ENCODE peak calls at places on chromosomes 4 and X, in eight cellular contexts. One of them, this sample, is unnamed.

GRCh38 chrX:50333308-50333707 is 128.7 kb downstream of the CCNB3 start:
- DNase-seq in upper lobe of right lung: no peak
- DNase-seq in esophagus squamous epithelium: no peak
- DNase-seq in cardiac fibroblast: no peak
- DNase-seq in cardiac muscle cell: no peak
- DNase-seq in fibroblast of mammary gland: no peak
- DNase-seq in foreskin fibroblast: no peak
- DNase-seq in activated B cell treated with CpG ODN at 0.5 μM for 24 hours: no peak
- DNase-seq in this sample: no peak

GRCh38 chr4:6892190-6892908 is 17.3 kb upstream of the TBC1D14 start:
- DNase-seq in upper lobe of right lung: peak; percentile 69
- DNase-seq in esophagus squamous epithelium: no peak
- DNase-seq in cardiac fibroblast: peak; percentile 65
- DNase-seq in cardiac muscle cell: peak; percentile 61
- DNase-seq in fibroblast of mammary gland: peak; percentile 72
- DNase-seq in foreskin fibroblast: no peak
- DNase-seq in activated B cell treated with CpG ODN at 0.5 μM for 24 hours: no peak
- DNase-seq in this sample: peak; percentile 13

GRCh38 chrX:8988456-8988855 is 45.5 kb downstream of the FAM9B start:
- DNase-seq in upper lobe of right lung: no peak
- DNase-seq in esophagus squamous epithelium: no peak
- DNase-seq in cardiac fibroblast: peak; percentile 28
- DNase-seq in cardiac muscle cell: peak; percentile 65
- DNase-seq in fibroblast of mammary gland: peak; percentile 60
- DNase-seq in foreskin fibroblast: peak; percentile 36
- DNase-seq in activated B cell treated with CpG ODN at 0.5 μM for 24 hours: no peak
- DNase-seq in this sample: peak; percentile 88

GRCh38 chr4:65658117-65658516 is 12.2 kb downstream of the EPHA5 start:
- DNase-seq in upper lobe of right lung: no peak
- DNase-seq in esophagus squamous epithelium: no peak
- DNase-seq in cardiac fibroblast: no peak
- DNase-seq in cardiac muscle cell: no peak
- DNase-seq in fibroblast of mammary gland: no peak
- DNase-seq in foreskin fibroblast: no peak
- DNase-seq in activated B cell treated with CpG ODN at 0.5 μM for 24 hours: no peak
- DNase-seq in this sample: no peak

GRCh38 chr4:7103599-7104365 is 35.9 kb upstream of the GRPEL1 start:
- DNase-seq in upper lobe of right lung: peak; percentile 80
- DNase-seq in esophagus squamous epithelium: no peak
- DNase-seq in cardiac fibroblast: no peak
- DNase-seq in cardiac muscle cell: no peak
- DNase-seq in fibroblast of mammary gland: no peak
- DNase-seq in foreskin fibroblast: no peak
- DNase-seq in activated B cell treated with CpG ODN at 0.5 μM for 24 hours: no peak
- DNase-seq in this sample: no peak

GRCh38 chrX:43876680-43877079 is 5.6 kb downstream of the MAOB start:
- DNase-seq in upper lobe of right lung: no peak
- DNase-seq in esophagus squamous epithelium: no peak
- DNase-seq in cardiac fibroblast: no peak
- DNase-seq in cardiac muscle cell: no peak
- DNase-seq in fibroblast of mammary gland: no peak
- DNase-seq in foreskin fibroblast: no peak
- DNase-seq in activated B cell treated with CpG ODN at 0.5 μM for 24 hours: no peak
- DNase-seq in this sample: no peak

GRCh38 chrX:38358274-38358673 is 5.9 kb downstream of the OTC start:
- DNase-seq in upper lobe of right lung: no peak
- DNase-seq in esophagus squamous epithelium: no peak
- DNase-seq in cardiac fibroblast: no peak
- DNase-seq in cardiac muscle cell: peak; percentile 10
- DNase-seq in fibroblast of mammary gland: no peak
- DNase-seq in foreskin fibroblast: no peak
- DNase-seq in activated B cell treated with CpG ODN at 0.5 μM for 24 hours: no peak
- DNase-seq in this sample: no peak

GRCh38 chr4:184348311-184349233 is 125.8 kb downstream of the IRF2 start:
- DNase-seq in upper lobe of right lung: no peak
- DNase-seq in esophagus squamous epithelium: no peak
- DNase-seq in cardiac fibroblast: peak; percentile 24
- DNase-seq in cardiac muscle cell: peak; percentile 94
- DNase-seq in fibroblast of mammary gland: no peak
- DNase-seq in foreskin fibroblast: no peak
- DNase-seq in activated B cell treated with CpG ODN at 0.5 μM for 24 hours: no peak
- DNase-seq in this sample: peak; percentile 69

GRCh38 chrX:133792198-133792953 is 193.0 kb downstream of the GPC3 start:
- DNase-seq in upper lobe of right lung: peak; percentile 66
- DNase-seq in esophagus squamous epithelium: peak; percentile 0
- DNase-seq in cardiac fibroblast: peak; percentile 69
- DNase-seq in cardiac muscle cell: peak; percentile 80
- DNase-seq in fibroblast of mammary gland: peak; percentile 75
- DNase-seq in foreskin fibroblast: peak; percentile 40
- DNase-seq in activated B cell treated with CpG ODN at 0.5 μM for 24 hours: no peak
- DNase-seq in this sample: peak; percentile 68

GRCh38 chr4:136810626-136811025 is 721.7 kb downstream of the PCDH18 start:
- DNase-seq in upper lobe of right lung: no peak
- DNase-seq in esophagus squamous epithelium: no peak
- DNase-seq in cardiac fibroblast: peak; percentile 12
- DNase-seq in cardiac muscle cell: no peak
- DNase-seq in fibroblast of mammary gland: no peak
- DNase-seq in foreskin fibroblast: no peak
- DNase-seq in activated B cell treated with CpG ODN at 0.5 μM for 24 hours: no peak
- DNase-seq in this sample: peak; percentile 30

GRCh38 chr4:71380721-71381120 is 41.9 kb downstream of the SLC4A4 start:
- DNase-seq in upper lobe of right lung: no peak
- DNase-seq in esophagus squamous epithelium: no peak
- DNase-seq in cardiac fibroblast: peak; percentile 38
- DNase-seq in cardiac muscle cell: peak; percentile 62
- DNase-seq in fibroblast of mammary gland: peak; percentile 33
- DNase-seq in foreskin fibroblast: no peak
- DNase-seq in activated B cell treated with CpG ODN at 0.5 μM for 24 hours: no peak
- DNase-seq in this sample: peak; percentile 4

GRCh38 chrX:103550415-103551051 is 31.2 kb upstream of the RAB40A start:
- DNase-seq in upper lobe of right lung: no peak
- DNase-seq in esophagus squamous epithelium: no peak
- DNase-seq in cardiac fibroblast: no peak
- DNase-seq in cardiac muscle cell: peak; percentile 46
- DNase-seq in fibroblast of mammary gland: peak; percentile 37
- DNase-seq in foreskin fibroblast: no peak
- DNase-seq in activated B cell treated with CpG ODN at 0.5 μM for 24 hours: no peak
- DNase-seq in this sample: no peak

GRCh38 chrX:39574178-39574577 is 523.6 kb downstream of the BCOR start:
- DNase-seq in upper lobe of right lung: no peak
- DNase-seq in esophagus squamous epithelium: no peak
- DNase-seq in cardiac fibroblast: no peak
- DNase-seq in cardiac muscle cell: no peak
- DNase-seq in fibroblast of mammary gland: no peak
- DNase-seq in foreskin fibroblast: no peak
- DNase-seq in activated B cell treated with CpG ODN at 0.5 μM for 24 hours: no peak
- DNase-seq in this sample: no peak

GRCh38 chrX:38975368-38975767 is 174.1 kb downstream of the MID1IP1 start:
- DNase-seq in upper lobe of right lung: no peak
- DNase-seq in esophagus squamous epithelium: no peak
- DNase-seq in cardiac fibroblast: no peak
- DNase-seq in cardiac muscle cell: peak; percentile 45
- DNase-seq in fibroblast of mammary gland: no peak
- DNase-seq in foreskin fibroblast: no peak
- DNase-seq in activated B cell treated with CpG ODN at 0.5 μM for 24 hours: no peak
- DNase-seq in this sample: peak; percentile 21

GRCh38 chr4:185213341-185213740 is 3.9 kb downstream of the SNX25 start:
- DNase-seq in upper lobe of right lung: no peak
- DNase-seq in esophagus squamous epithelium: no peak
- DNase-seq in cardiac fibroblast: no peak
- DNase-seq in cardiac muscle cell: no peak
- DNase-seq in fibroblast of mammary gland: no peak
- DNase-seq in foreskin fibroblast: no peak
- DNase-seq in activated B cell treated with CpG ODN at 0.5 μM for 24 hours: no peak
- DNase-seq in this sample: no peak

GRCh38 chr4:5919044-5919443 is 26.2 kb upstream of the CRMP1 start:
- DNase-seq in upper lobe of right lung: no peak
- DNase-seq in esophagus squamous epithelium: no peak
- DNase-seq in cardiac fibroblast: no peak
- DNase-seq in cardiac muscle cell: no peak
- DNase-seq in fibroblast of mammary gland: no peak
- DNase-seq in foreskin fibroblast: no peak
- DNase-seq in activated B cell treated with CpG ODN at 0.5 μM for 24 hours: no peak
- DNase-seq in this sample: no peak

GRCh38 chrX:75061701-75062100 is 94.4 kb downstream of the ABCB7 start:
- DNase-seq in upper lobe of right lung: no peak
- DNase-seq in esophagus squamous epithelium: no peak
- DNase-seq in cardiac fibroblast: peak; percentile 1
- DNase-seq in cardiac muscle cell: no peak
- DNase-seq in fibroblast of mammary gland: peak; percentile 12
- DNase-seq in foreskin fibroblast: peak; percentile 5
- DNase-seq in activated B cell treated with CpG ODN at 0.5 μM for 24 hours: no peak
- DNase-seq in this sample: peak; percentile 57

GRCh38 chrX:11239230-11239629 is 54.0 kb upstream of the AMELX start:
- DNase-seq in upper lobe of right lung: no peak
- DNase-seq in esophagus squamous epithelium: no peak
- DNase-seq in cardiac fibroblast: peak; percentile 71
- DNase-seq in cardiac muscle cell: peak; percentile 42
- DNase-seq in fibroblast of mammary gland: peak; percentile 75
- DNase-seq in foreskin fibroblast: peak; percentile 74
- DNase-seq in activated B cell treated with CpG ODN at 0.5 μM for 24 hours: no peak
- DNase-seq in this sample: peak; percentile 85

GRCh38 chrX:108736509-108737479 is at the start of gene IRS4:
- DNase-seq in upper lobe of right lung: no peak
- DNase-seq in esophagus squamous epithelium: no peak
- DNase-seq in cardiac fibroblast: peak; percentile 2
- DNase-seq in cardiac muscle cell: peak; percentile 27
- DNase-seq in fibroblast of mammary gland: peak; percentile 2
- DNase-seq in foreskin fibroblast: no peak
- DNase-seq in activated B cell treated with CpG ODN at 0.5 μM for 24 hours: no peak
- DNase-seq in this sample: peak; percentile 2

GRCh38 chr4:53490965-53491622 is 100.2 kb downstream of the LNX1 start:
- DNase-seq in upper lobe of right lung: no peak
- DNase-seq in esophagus squamous epithelium: no peak
- DNase-seq in cardiac fibroblast: peak; percentile 96
- DNase-seq in cardiac muscle cell: peak; percentile 95
- DNase-seq in fibroblast of mammary gland: peak; percentile 97
- DNase-seq in foreskin fibroblast: peak; percentile 83
- DNase-seq in activated B cell treated with CpG ODN at 0.5 μM for 24 hours: no peak
- DNase-seq in this sample: peak; percentile 78

GRCh38 chr4:6720202-6720699 is 4.3 kb downstream of the BLOC1S4 start:
- DNase-seq in upper lobe of right lung: peak; percentile 92
- DNase-seq in esophagus squamous epithelium: no peak
- DNase-seq in cardiac fibroblast: peak; percentile 76
- DNase-seq in cardiac muscle cell: peak; percentile 80
- DNase-seq in fibroblast of mammary gland: peak; percentile 66
- DNase-seq in foreskin fibroblast: peak; percentile 52
- DNase-seq in activated B cell treated with CpG ODN at 0.5 μM for 24 hours: peak; percentile 81
- DNase-seq in this sample: peak; percentile 73

DNA sequence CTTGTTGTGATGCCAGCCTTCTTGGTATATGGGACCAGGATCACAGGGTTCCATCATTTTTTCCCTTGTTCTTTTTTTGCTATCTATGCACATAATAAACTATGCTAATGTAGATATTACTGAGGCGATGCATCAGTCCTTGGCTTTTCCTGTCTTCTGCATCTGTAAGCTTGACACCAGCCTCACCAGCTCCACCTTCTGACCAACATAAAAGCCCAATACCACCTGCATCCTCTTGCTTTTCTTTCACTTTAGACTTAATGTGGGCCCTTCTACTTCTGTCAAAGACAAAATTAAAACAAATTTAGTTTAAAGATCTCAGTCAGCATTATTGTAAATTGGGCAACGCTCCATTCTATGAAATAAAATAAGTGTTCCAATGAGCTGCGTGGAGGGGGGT is 1718.8 kb upstream of the PCDH10 start:
- DNase-seq in upper lobe of right lung: no peak
- DNase-seq in esophagus squamous epithelium: no peak
- DNase-seq in cardiac fibroblast: no peak
- DNase-seq in cardiac muscle cell: no peak
- DNase-seq in fibroblast of mammary gland: no peak
- DNase-seq in foreskin fibroblast: no peak
- DNase-seq in activated B cell treated with CpG ODN at 0.5 μM for 24 hours: no peak
- DNase-seq in this sample: peak; percentile 44
- TF ChIP-seq CTCF in upper lobe of right lung: no peak
- TF ChIP-seq CTCF in esophagus squamous epithelium: no peak
- TF ChIP-seq CTCF in cardiac fibroblast: no peak
- TF ChIP-seq CTCF in cardiac muscle cell: no peak
- TF ChIP-seq CTCF in fibroblast of mammary gland: no peak
- TF ChIP-seq CTCF in foreskin fibroblast: no peak
- TF ChIP-seq CTCF in activated B cell treated with CpG ODN at 0.5 μM for 24 hours: no peak
- TF ChIP-seq CTCF in this sample: peak; percentile 51

DNA sequence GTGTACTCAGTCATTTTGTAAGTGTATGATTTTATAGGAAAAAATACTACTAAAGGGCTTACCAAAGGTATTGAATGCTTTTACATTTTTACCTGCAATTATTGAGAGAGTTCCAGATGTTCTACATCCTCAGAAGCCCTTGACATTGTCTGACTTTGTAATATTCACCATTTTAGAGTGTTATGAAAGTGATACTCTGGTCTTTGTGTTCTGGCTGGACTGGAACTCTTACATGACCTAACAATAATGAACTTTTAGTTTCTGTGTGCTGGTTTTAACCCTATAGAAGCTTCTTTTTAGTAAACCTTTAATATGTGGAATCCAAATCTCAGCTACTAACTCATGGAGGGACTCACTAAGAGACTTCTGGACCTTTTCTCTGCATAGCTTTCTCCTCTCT is 478.8 kb upstream of the SPANXN1 start:
- DNase-seq in upper lobe of right lung: no peak
- DNase-seq in esophagus squamous epithelium: no peak
- DNase-seq in cardiac fibroblast: no peak
- DNase-seq in cardiac muscle cell: no peak
- DNase-seq in fibroblast of mammary gland: no peak
- DNase-seq in foreskin fibroblast: no peak
- DNase-seq in activated B cell treated with CpG ODN at 0.5 μM for 24 hours: no peak
- DNase-seq in this sample: no peak
- TF ChIP-seq CTCF in upper lobe of right lung: no peak
- TF ChIP-seq CTCF in esophagus squamous epithelium: no peak
- TF ChIP-seq CTCF in cardiac fibroblast: no peak
- TF ChIP-seq CTCF in cardiac muscle cell: no peak
- TF ChIP-seq CTCF in fibroblast of mammary gland: no peak
- TF ChIP-seq CTCF in foreskin fibroblast: no peak
- TF ChIP-seq CTCF in activated B cell treated with CpG ODN at 0.5 μM for 24 hours: no peak
- TF ChIP-seq CTCF in this sample: no peak

DNA sequence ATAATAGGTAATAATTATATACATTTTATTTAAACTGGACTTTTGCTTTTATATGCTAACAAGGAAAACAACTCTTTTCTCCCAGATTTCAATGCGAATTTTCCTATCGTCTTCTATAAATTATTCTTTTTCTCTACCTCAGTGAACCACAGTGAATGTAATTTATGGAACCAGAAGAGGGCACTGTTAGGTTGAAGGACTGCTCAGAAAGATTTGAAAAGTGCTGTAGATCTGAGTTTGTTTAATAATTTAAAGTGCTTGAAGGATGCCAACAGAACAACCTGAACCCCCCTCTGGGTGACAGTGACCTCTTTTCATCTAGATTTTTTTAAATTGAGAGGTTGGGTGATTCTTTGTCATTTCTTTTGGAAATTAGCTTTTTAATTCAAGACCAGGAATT is 54.9 kb downstream of the PHOX2B start:
- DNase-seq in upper lobe of right lung: no peak
- DNase-seq in esophagus squamous epithelium: no peak
- DNase-seq in cardiac fibroblast: peak; percentile 60
- DNase-seq in cardiac muscle cell: peak; percentile 51
- DNase-seq in fibroblast of mammary gland: peak; percentile 39
- DNase-seq in foreskin fibroblast: peak; percentile 22
- DNase-seq in activated B cell treated with CpG ODN at 0.5 μM for 24 hours: no peak
- DNase-seq in this sample: peak; percentile 56
- TF ChIP-seq CTCF in upper lobe of right lung: peak; percentile 36
- TF ChIP-seq CTCF in esophagus squamous epithelium: peak; percentile 41
- TF ChIP-seq CTCF in cardiac fibroblast: peak; percentile 50
- TF ChIP-seq CTCF in cardiac muscle cell: peak; percentile 53
- TF ChIP-seq CTCF in fibroblast of mammary gland: peak; percentile 55
- TF ChIP-seq CTCF in foreskin fibroblast: peak; percentile 42
- TF ChIP-seq CTCF in activated B cell treated with CpG ODN at 0.5 μM for 24 hours: no peak
- TF ChIP-seq CTCF in this sample: peak; percentile 64

GRCh38 chr4:4206204-4206603 is 20.5 kb downstream of the OTOP1 start:
- DNase-seq in upper lobe of right lung: no peak
- DNase-seq in esophagus squamous epithelium: no peak
- DNase-seq in cardiac fibroblast: no peak
- DNase-seq in cardiac muscle cell: no peak
- DNase-seq in fibroblast of mammary gland: no peak
- DNase-seq in foreskin fibroblast: no peak
- DNase-seq in activated B cell treated with CpG ODN at 0.5 μM for 24 hours: no peak
- DNase-seq in this sample: no peak
- TF ChIP-seq CTCF in upper lobe of right lung: no peak
- TF ChIP-seq CTCF in esophagus squamous epithelium: no peak
- TF ChIP-seq CTCF in cardiac fibroblast: no peak
- TF ChIP-seq CTCF in cardiac muscle cell: no peak
- TF ChIP-seq CTCF in fibroblast of mammary gland: no peak
- TF ChIP-seq CTCF in foreskin fibroblast: no peak
- TF ChIP-seq CTCF in activated B cell treated with CpG ODN at 0.5 μM for 24 hours: no peak
- TF ChIP-seq CTCF in this sample: no peak

This sample was measured in epithelial cell of esophagus.